ENCODE peak calls at places on chromosomes 4 and X, in six cellular contexts. I, Y, P, W, B and G are unnamed samples.
A peak's percentile ranks its signal among the peaks of the same experiment; 100 is the strongest.

GRCh38 chr4:16001484-16001858 is 38.5 kb upstream of the FGFBP2 start:
- DNase-seq in I (peak; percentile 90), Y (peak; percentile 56), P (peak; percentile 61), W (peak; percentile 72), B (peak; percentile 81), G (peak; percentile 76)

GRCh38 chr4:184409911-184410692 is 64.2 kb downstream of the IRF2 start:
- DNase-seq in I (no peak), Y (no peak), P (no peak), W (no peak), B (no peak), G (no peak)

GRCh38 chrX:113947548-113947947 is 636.3 kb upstream of the HTR2C start:
- DNase-seq in I (no peak), Y (no peak), P (no peak), W (no peak), B (no peak), G (no peak)

GRCh38 chr4:107913283-107913899 is 18.0 kb upstream of the CYP2U1 start:
- DNase-seq in I (no peak), Y (peak; percentile 66), P (no peak), W (peak; percentile 76), B (peak; percentile 73), G (peak; percentile 95)

GRCh38 chr4:53914313-53915016 is 149.9 kb downstream of the CHIC2 start:
- DNase-seq in I (no peak), Y (no peak), P (no peak), W (peak; percentile 96), B (peak; percentile 97), G (peak; percentile 73)

GRCh38 chr4:1105662-1106061 is 7.7 kb downstream of the RNF212 start:
- DNase-seq in I (no peak), Y (peak; percentile 54), P (no peak), W (no peak), B (no peak), G (no peak)

GRCh38 chr4:141896687-141897086 is 260.3 kb downstream of the IL15 start:
- DNase-seq in I (no peak), Y (no peak), P (no peak), W (no peak), B (no peak), G (no peak)

GRCh38 chr4:36187723-36188333 is 56.5 kb downstream of the ARAP2 start:
- DNase-seq in I (no peak), Y (no peak), P (no peak), W (peak; percentile 33), B (peak; percentile 34), G (no peak)

GRCh38 chr4:37415845-37416369 is 171.4 kb downstream of the NWD2 start:
- DNase-seq in I (peak; percentile 33), Y (no peak), P (no peak), W (no peak), B (no peak), G (peak; percentile 10)
- H4K8ac ChIP-seq in I (no peak overlapping the region), Y (no peak overlapping the region), P (no peak overlapping the region), W (no peak overlapping the region), B (no peak overlapping the region), G (no peak overlapping the region)

GRCh38 chrX:148337873-148338272 is 162.5 kb upstream of the AFF2 start:
- DNase-seq in I (no peak), Y (no peak), P (no peak), W (no peak), B (no peak), G (no peak)
- H2BK5ac ChIP-seq in I (no peak overlapping the region), Y (no peak overlapping the region), P (no peak overlapping the region), W (no peak overlapping the region), B (no peak overlapping the region), G (no peak overlapping the region)

DNA sequence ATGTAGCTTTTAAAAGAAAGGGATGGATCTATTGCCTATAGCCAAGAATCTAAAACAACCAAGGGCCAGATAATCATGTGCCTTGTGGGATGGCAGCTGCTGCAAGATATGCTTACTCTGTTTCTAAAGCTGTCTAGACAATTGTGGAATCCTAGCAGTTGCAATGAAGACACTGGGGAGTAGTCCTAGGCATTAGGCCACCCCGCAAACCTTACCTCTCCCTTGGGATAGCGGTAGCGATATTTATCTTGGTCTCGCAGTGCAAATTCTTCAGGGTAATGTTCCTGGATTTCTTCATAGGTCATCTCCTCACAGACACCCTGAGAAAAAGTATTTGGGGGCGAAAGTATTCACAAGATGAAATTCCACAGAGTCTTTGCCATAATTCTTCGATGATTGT is 24.6 kb downstream of the TRO start:
- DNase-seq in I (no peak), Y (no peak), P (no peak), W (no peak), B (no peak), G (peak; percentile 36)
- H3K14ac ChIP-seq in I (no peak overlapping the region), Y (no peak overlapping the region), P (no peak overlapping the region), W (no peak overlapping the region), B (no peak overlapping the region), G (no peak overlapping the region)

DNA sequence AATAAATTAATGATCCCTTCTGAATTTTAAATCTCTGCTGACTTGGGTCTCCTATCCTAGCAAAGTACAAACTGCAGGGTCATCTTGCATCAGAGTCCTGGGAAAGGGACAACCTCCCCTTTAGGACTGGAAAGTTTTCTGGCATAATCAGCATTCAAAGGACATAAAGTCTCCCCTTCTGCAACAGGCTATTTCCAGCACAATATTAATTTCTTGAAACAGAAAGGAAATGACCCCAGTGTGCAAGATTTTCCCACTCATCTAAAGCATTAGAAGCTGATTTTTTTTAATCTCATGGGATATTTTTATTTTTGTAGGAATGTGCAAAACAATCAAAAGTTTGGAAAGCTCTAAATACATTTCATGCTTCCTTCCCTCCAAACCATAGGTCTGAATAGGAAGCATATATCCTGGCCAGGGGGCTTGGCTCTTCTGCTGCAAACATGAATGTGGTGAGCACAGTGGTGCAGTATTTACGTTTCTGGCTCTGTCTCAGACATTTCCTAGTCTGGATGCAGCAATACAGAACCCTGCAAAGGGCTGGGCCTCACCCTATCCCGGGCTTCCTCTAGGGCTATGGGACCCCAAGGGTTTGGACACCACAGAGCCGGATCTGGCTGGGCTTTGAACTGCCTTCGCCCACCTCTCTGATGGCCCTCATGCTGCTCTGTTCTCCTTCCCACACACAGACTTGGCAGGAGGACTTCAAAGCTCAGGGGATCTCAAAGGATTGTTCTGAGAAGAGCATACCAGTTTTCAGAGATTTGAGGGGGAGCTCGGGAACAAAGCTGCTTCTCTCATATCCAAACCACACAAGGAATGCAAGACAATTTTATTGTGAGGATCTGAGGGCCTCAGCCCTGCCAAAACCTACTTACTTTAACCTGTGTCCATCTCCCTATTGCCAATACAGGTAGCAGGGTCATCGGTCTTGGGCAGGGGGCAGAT is 64.9 kb downstream of the POLR2B start:
- DNase-seq in I (no peak), Y (no peak), P (no peak), W (peak; percentile 54), B (peak; percentile 63), G (no peak)
- H4K8ac ChIP-seq in I (no peak overlapping the region), Y (no peak overlapping the region), P (no peak overlapping the region), W (peak overlapping the region; percentile 80), B (peak overlapping the region; percentile 4), G (peak overlapping the region; percentile 81)

GRCh38 chr4:133594246-133595207 is 445.4 kb downstream of the PCDH10 start:
- DNase-seq in I (no peak), Y (no peak), P (no peak), W (peak; percentile 27), B (peak; percentile 65), G (peak; percentile 44)

GRCh38 chr4:133593764-133594163 is 444.7 kb downstream of the PCDH10 start:
- DNase-seq in I (no peak), Y (no peak), P (no peak), W (no peak), B (no peak), G (no peak)

GRCh38 chr4:133588306-133588705 is 439.2 kb downstream of the PCDH10 start:
- DNase-seq in I (no peak), Y (no peak), P (no peak), W (no peak), B (no peak), G (no peak)

GRCh38 chr4:133592591-133592990 is 443.5 kb downstream of the PCDH10 start:
- DNase-seq in I (peak; percentile 61), Y (no peak), P (no peak), W (no peak), B (no peak), G (no peak)

DNA sequence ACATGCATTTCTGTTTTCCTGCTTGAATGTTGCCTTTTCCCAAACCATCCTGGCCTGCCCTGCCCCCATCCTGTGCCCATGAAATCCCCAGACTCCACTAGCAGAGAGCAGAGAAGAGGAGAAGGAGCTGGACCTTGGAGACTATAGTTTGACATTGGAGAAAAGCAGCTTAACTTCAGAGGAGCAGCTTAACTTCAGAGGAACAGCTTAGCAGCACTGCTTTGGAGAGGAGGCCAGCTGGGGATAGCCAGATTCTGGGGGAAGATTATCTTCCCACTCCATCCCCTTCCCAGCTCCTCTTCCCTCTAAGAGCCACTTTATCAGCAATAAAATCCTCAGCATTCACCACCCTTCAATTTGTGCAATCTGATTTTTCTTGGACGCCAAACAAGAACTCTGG is 443.0 kb downstream of the PCDH10 start:
- DNase-seq in I (no peak), Y (no peak), P (no peak), W (no peak), B (no peak), G (no peak)
- H2BK5ac ChIP-seq in I (no peak overlapping the region), Y (no peak overlapping the region), P (peak overlapping the region; percentile 56), W (no peak overlapping the region), B (no peak overlapping the region), G (no peak overlapping the region)

GRCh38 chr4:126752702-126753101 is 880.1 kb upstream of the INTU start:
- DNase-seq in I (no peak), Y (no peak), P (no peak), W (no peak), B (no peak), G (no peak)
- H3K14ac ChIP-seq in I (no peak overlapping the region), Y (no peak overlapping the region), P (no peak overlapping the region), W (no peak overlapping the region), B (no peak overlapping the region), G (no peak overlapping the region)

GRCh38 chrX:24147165-24147564 is 2.4 kb upstream of the ZFX start:
- DNase-seq in I (no peak), Y (no peak), P (no peak), W (no peak), B (no peak), G (no peak)

GRCh38 chrX:24145340-24146186 is 4.0 kb upstream of the ZFX start:
- DNase-seq in I (no peak), Y (no peak), P (no peak), W (peak; percentile 54), B (peak; percentile 28), G (no peak)

GRCh38 chrX:24148118-24148517 is 1.4 kb upstream of the ZFX start:
- DNase-seq in I (no peak), Y (no peak), P (no peak), W (peak; percentile 11), B (no peak), G (no peak)

GRCh38 chrX:24146283-24146865 is 3.2 kb upstream of the ZFX start:
- DNase-seq in I (no peak), Y (no peak), P (no peak), W (peak; percentile 22), B (peak; percentile 32), G (no peak)

GRCh38 chrX:24144528-24144927 is 5.0 kb upstream of the ZFX start:
- DNase-seq in I (no peak), Y (no peak), P (no peak), W (no peak), B (no peak), G (no peak)
- H4K8ac ChIP-seq in I (no peak overlapping the region), Y (no peak overlapping the region), P (no peak overlapping the region), W (no peak overlapping the region), B (no peak overlapping the region), G (no peak overlapping the region)